ENCODE peak calls at places on chromosomes 12 and 14, in five cellular contexts. One of them, this sample, is unnamed.

GRCh38 chr12:109833307-109834189 is at the start of gene TRPV4:
- DNase-seq in epithelial cell of esophagus: peak
- DNase-seq in heart right ventricle: no peak
- DNase-seq in mucosa of descending colon: no peak
- DNase-seq in GM23338: peak
- DNase-seq in this sample: no peak

GRCh38 chr12:128695697-128696096 is 128.1 kb downstream of the SLC15A4 start:
- DNase-seq in GM23338: no peak
- DNase-seq in mucosa of descending colon: no peak
- DNase-seq in heart right ventricle: no peak
- DNase-seq in epithelial cell of esophagus: no peak
- DNase-seq in this sample: no peak

GRCh38 chr12:31645944-31646343 is 13.5 kb upstream of the ETFBKMT start:
- DNase-seq in GM23338: no peak
- DNase-seq in heart right ventricle: no peak
- DNase-seq in mucosa of descending colon: no peak
- DNase-seq in epithelial cell of esophagus: no peak
- DNase-seq in this sample: no peak

GRCh38 chr12:50925342-50925651 is 27.0 kb upstream of the HIGD1C start:
- DNase-seq in GM23338: peak
- DNase-seq in epithelial cell of esophagus: no peak
- DNase-seq in mucosa of descending colon: no peak
- DNase-seq in heart right ventricle: no peak
- DNase-seq in this sample: peak

GRCh38 chr14:24070285-24071143 is 848 bp upstream of the CPNE6 start:
- DNase-seq in heart right ventricle: no peak
- DNase-seq in GM23338: no peak
- DNase-seq in mucosa of descending colon: no peak
- DNase-seq in epithelial cell of esophagus: no peak
- DNase-seq in this sample: no peak

GRCh38 chr12:127655691-127656090 is 611.3 kb upstream of the TMEM132C start:
- DNase-seq in heart right ventricle: no peak
- DNase-seq in GM23338: no peak
- DNase-seq in epithelial cell of esophagus: no peak
- DNase-seq in mucosa of descending colon: no peak
- DNase-seq in this sample: no peak

GRCh38 chr12:7667025-7667575 is 1.4 kb upstream of the APOBEC1 start:
- DNase-seq in mucosa of descending colon: no peak
- DNase-seq in GM23338: peak
- DNase-seq in heart right ventricle: no peak
- DNase-seq in epithelial cell of esophagus: no peak
- DNase-seq in this sample: no peak

GRCh38 chr12:66508025-66508424 is 170.9 kb downstream of the GRIP1 start:
- DNase-seq in heart right ventricle: no peak
- DNase-seq in epithelial cell of esophagus: peak
- DNase-seq in GM23338: no peak
- DNase-seq in mucosa of descending colon: no peak
- DNase-seq in this sample: no peak

GRCh38 chr14:105087963-105088811 is 23.0 kb upstream of the GPR132 start:
- DNase-seq in heart right ventricle: peak
- DNase-seq in GM23338: peak
- DNase-seq in mucosa of descending colon: peak
- DNase-seq in epithelial cell of esophagus: peak
- DNase-seq in this sample: peak

GRCh38 chr14:73462815-73463214 is 4.5 kb upstream of the NUMB start:
- DNase-seq in GM23338: no peak
- DNase-seq in heart right ventricle: peak
- DNase-seq in mucosa of descending colon: no peak
- DNase-seq in epithelial cell of esophagus: no peak
- DNase-seq in this sample: no peak

GRCh38 chr12:4037747-4038312 is 164.6 kb upstream of the PARP11 start:
- DNase-seq in epithelial cell of esophagus: peak
- DNase-seq in GM23338: peak
- DNase-seq in mucosa of descending colon: no peak
- DNase-seq in heart right ventricle: peak
- DNase-seq in this sample: no peak

GRCh38 chr14:96103560-96104460 is 64.6 kb downstream of the C14orf132 start:
- DNase-seq in heart right ventricle: no peak
- DNase-seq in GM23338: no peak
- DNase-seq in mucosa of descending colon: no peak
- DNase-seq in epithelial cell of esophagus: no peak
- DNase-seq in this sample: peak

GRCh38 chr12:87704374-87704773 is 324.8 kb downstream of the C12orf50 start:
- DNase-seq in mucosa of descending colon: no peak
- DNase-seq in heart right ventricle: no peak
- DNase-seq in GM23338: no peak
- DNase-seq in epithelial cell of esophagus: peak
- DNase-seq in this sample: no peak

GRCh38 chr12:116916714-116917114 is 6.0 kb downstream of the FBXW8 start:
- DNase-seq in epithelial cell of esophagus: peak
- DNase-seq in mucosa of descending colon: no peak
- DNase-seq in GM23338: peak
- DNase-seq in heart right ventricle: peak
- DNase-seq in this sample: no peak

GRCh38 chr12:116295327-116296263 is 18.1 kb upstream of the MED13L start:
- DNase-seq in heart right ventricle: no peak
- DNase-seq in mucosa of descending colon: no peak
- DNase-seq in GM23338: no peak
- DNase-seq in epithelial cell of esophagus: no peak
- DNase-seq in this sample: no peak

GRCh38 chr14:36129181-36129580 is 47.3 kb downstream of the PTCSC3 start:
- DNase-seq in GM23338: peak
- DNase-seq in heart right ventricle: no peak
- DNase-seq in epithelial cell of esophagus: peak
- DNase-seq in mucosa of descending colon: no peak
- DNase-seq in this sample: no peak

GRCh38 chr14:87698496-87698895 is 294.5 kb downstream of the GALC start:
- DNase-seq in GM23338: no peak
- DNase-seq in epithelial cell of esophagus: peak
- DNase-seq in heart right ventricle: no peak
- DNase-seq in mucosa of descending colon: no peak
- DNase-seq in this sample: no peak

GRCh38 chr12:48183876-48184548 is 568 bp downstream of the CCDC184 start:
- DNase-seq in heart right ventricle: no peak
- DNase-seq in mucosa of descending colon: no peak
- DNase-seq in GM23338: peak
- DNase-seq in epithelial cell of esophagus: no peak
- DNase-seq in this sample: no peak

GRCh38 chr14:60652674-60653387 is 3.6 kb upstream of the SIX1 start:
- DNase-seq in epithelial cell of esophagus: no peak
- DNase-seq in heart right ventricle: no peak
- DNase-seq in mucosa of descending colon: no peak
- DNase-seq in GM23338: peak
- DNase-seq in this sample: peak

GRCh38 chr12:75444444-75445136 is 36.0 kb upstream of the GLIPR1 start:
- DNase-seq in heart right ventricle: no peak
- DNase-seq in GM23338: no peak
- DNase-seq in mucosa of descending colon: no peak
- DNase-seq in epithelial cell of esophagus: peak
- DNase-seq in this sample: no peak

GRCh38 chr14:104370256-104370870 is 209.2 kb upstream of the C14orf180 start:
- DNase-seq in heart right ventricle: peak
- DNase-seq in epithelial cell of esophagus: no peak
- DNase-seq in GM23338: peak
- DNase-seq in mucosa of descending colon: peak
- DNase-seq in this sample: peak

GRCh38 chr12:27732281-27732680 is 21.6 kb downstream of the MRPS35 start:
- DNase-seq in epithelial cell of esophagus: peak
- DNase-seq in mucosa of descending colon: no peak
- DNase-seq in heart right ventricle: no peak
- DNase-seq in GM23338: peak
- DNase-seq in this sample: no peak

GRCh38 chr12:112424126-112424525 is 5.4 kb downstream of the PTPN11 start:
- DNase-seq in GM23338: no peak
- DNase-seq in mucosa of descending colon: no peak
- DNase-seq in epithelial cell of esophagus: no peak
- DNase-seq in heart right ventricle: no peak
- DNase-seq in this sample: no peak

GRCh38 chr12:115305867-115306266 is 621.9 kb upstream of the TBX3 start:
- DNase-seq in epithelial cell of esophagus: no peak
- DNase-seq in GM23338: no peak
- DNase-seq in mucosa of descending colon: no peak
- DNase-seq in heart right ventricle: no peak
- DNase-seq in this sample: no peak

GRCh38 chr14:68841030-68841809 is 48.4 kb upstream of the ZFP36L1 start:
- DNase-seq in GM23338: no peak
- DNase-seq in epithelial cell of esophagus: no peak
- DNase-seq in mucosa of descending colon: no peak
- DNase-seq in heart right ventricle: no peak
- DNase-seq in this sample: no peak

GRCh38 chr14:22112004-22112403 is 438.4 kb upstream of the OR4E1 start:
- DNase-seq in GM23338: peak
- DNase-seq in mucosa of descending colon: no peak
- DNase-seq in heart right ventricle: no peak
- DNase-seq in epithelial cell of esophagus: peak
- DNase-seq in this sample: no peak

GRCh38 chr14:49620182-49621113 is at the start of the genes MGAT2 and RPL36AL:
- DNase-seq in epithelial cell of esophagus: peak
- DNase-seq in GM23338: peak
- DNase-seq in mucosa of descending colon: peak
- DNase-seq in heart right ventricle: peak
- DNase-seq in this sample: peak
- TF ChIP-seq CTCF in epithelial cell of esophagus: peak
- TF ChIP-seq CTCF in GM23338: peak
- TF ChIP-seq CTCF in mucosa of descending colon: peak
- TF ChIP-seq CTCF in heart right ventricle: no peak
- TF ChIP-seq CTCF in this sample: peak

GRCh38 chr12:12915654-12916053 is 24.3 kb downstream of the GPRC5A start:
- DNase-seq in heart right ventricle: no peak
- DNase-seq in epithelial cell of esophagus: no peak
- DNase-seq in GM23338: peak
- DNase-seq in mucosa of descending colon: no peak
- DNase-seq in this sample: no peak
- TF ChIP-seq CTCF in heart right ventricle: no peak
- TF ChIP-seq CTCF in epithelial cell of esophagus: no peak
- TF ChIP-seq CTCF in GM23338: peak
- TF ChIP-seq CTCF in mucosa of descending colon: no peak
- TF ChIP-seq CTCF in this sample: no peak

GRCh38 chr12:38919191-38919590 is 13.8 kb upstream of the CPNE8 start:
- DNase-seq in epithelial cell of esophagus: peak
- DNase-seq in GM23338: no peak
- DNase-seq in heart right ventricle: no peak
- DNase-seq in mucosa of descending colon: no peak
- DNase-seq in this sample: no peak

GRCh38 chr12:38926501-38926900 is 21.1 kb upstream of the CPNE8 start:
- DNase-seq in epithelial cell of esophagus: no peak
- DNase-seq in heart right ventricle: no peak
- DNase-seq in mucosa of descending colon: no peak
- DNase-seq in GM23338: no peak
- DNase-seq in this sample: no peak

GRCh38 chr12:38915783-38916182 is 10.4 kb upstream of the CPNE8 start:
- DNase-seq in heart right ventricle: no peak
- DNase-seq in GM23338: no peak
- DNase-seq in mucosa of descending colon: no peak
- DNase-seq in epithelial cell of esophagus: no peak
- DNase-seq in this sample: no peak

DNA sequence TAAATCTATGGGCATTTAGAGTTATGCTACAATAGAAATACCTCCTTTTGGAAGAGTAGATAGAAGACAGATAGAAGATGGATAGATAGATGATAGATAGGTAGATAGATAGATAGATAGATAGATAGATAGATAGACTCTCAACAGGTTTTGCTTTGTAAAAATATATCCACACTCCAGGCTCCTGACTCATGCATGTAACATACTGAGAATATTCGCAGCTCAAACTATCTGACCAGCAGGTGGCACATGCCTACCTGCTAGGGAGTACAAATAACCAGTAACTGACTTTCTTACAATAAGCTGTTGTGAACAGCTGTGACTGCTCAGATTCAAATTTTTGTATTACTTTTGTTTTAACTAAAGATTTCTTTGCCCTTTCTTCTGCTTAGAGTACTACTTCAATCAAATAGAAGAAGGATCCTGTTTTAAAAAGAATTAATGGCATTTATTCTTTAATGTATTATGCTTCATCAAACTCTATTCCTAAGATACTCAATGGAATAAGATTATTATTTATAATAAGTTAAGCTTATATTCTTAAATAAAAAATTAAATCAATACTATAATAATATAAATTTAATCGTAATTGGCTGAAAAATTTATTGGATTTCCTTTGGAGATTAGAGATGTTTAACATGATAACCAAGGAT is 15.8 kb upstream of the CPNE8 start:
- DNase-seq in GM23338: peak
- DNase-seq in epithelial cell of esophagus: peak
- DNase-seq in mucosa of descending colon: no peak
- DNase-seq in heart right ventricle: peak
- DNase-seq in this sample: no peak
- TF ChIP-seq CTCF in GM23338: peak
- TF ChIP-seq CTCF in epithelial cell of esophagus: peak
- TF ChIP-seq CTCF in mucosa of descending colon: no peak
- TF ChIP-seq CTCF in heart right ventricle: peak
- TF ChIP-seq CTCF in this sample: peak

GRCh38 chr12:106764738-106765137 is 9.7 kb upstream of the RIC8B start:
- DNase-seq in epithelial cell of esophagus: peak
- DNase-seq in GM23338: no peak
- DNase-seq in mucosa of descending colon: no peak
- DNase-seq in heart right ventricle: no peak
- DNase-seq in this sample: no peak
- TF ChIP-seq CTCF in epithelial cell of esophagus: no peak
- TF ChIP-seq CTCF in GM23338: peak
- TF ChIP-seq CTCF in mucosa of descending colon: no peak
- TF ChIP-seq CTCF in heart right ventricle: peak
- TF ChIP-seq CTCF in this sample: peak

DNA sequence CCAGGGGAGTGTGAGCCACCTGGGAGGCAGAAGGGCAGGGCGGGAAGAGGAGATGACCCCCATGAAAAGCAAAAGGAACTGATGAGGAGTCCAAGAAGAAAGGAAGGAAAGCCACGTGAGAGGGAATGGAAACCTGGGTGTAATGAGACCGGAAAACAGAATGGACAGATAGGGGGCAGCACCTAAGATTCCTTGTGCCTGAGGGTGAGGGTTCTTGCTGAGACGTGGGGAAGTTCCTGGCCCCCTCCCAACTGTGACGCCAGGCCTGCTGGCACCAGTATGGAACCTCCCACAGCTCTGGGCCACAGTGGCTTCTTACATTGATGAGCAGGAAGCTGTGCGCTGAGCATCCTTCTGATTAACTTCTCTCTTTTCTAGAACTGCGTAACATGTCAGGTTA is 30.8 kb downstream of the TTC7B start:
- DNase-seq in GM23338: peak
- DNase-seq in heart right ventricle: no peak
- DNase-seq in epithelial cell of esophagus: no peak
- DNase-seq in mucosa of descending colon: no peak
- DNase-seq in this sample: peak
- TF ChIP-seq CTCF in GM23338: peak
- TF ChIP-seq CTCF in heart right ventricle: peak
- TF ChIP-seq CTCF in epithelial cell of esophagus: no peak
- TF ChIP-seq CTCF in mucosa of descending colon: no peak
- TF ChIP-seq CTCF in this sample: peak

GRCh38 chr12:99732121-99732520 is 84.6 kb downstream of the GARIN6 start:
- DNase-seq in heart right ventricle: no peak
- DNase-seq in mucosa of descending colon: no peak
- DNase-seq in epithelial cell of esophagus: no peak
- DNase-seq in GM23338: no peak
- DNase-seq in this sample: no peak
- TF ChIP-seq CTCF in heart right ventricle: no peak
- TF ChIP-seq CTCF in mucosa of descending colon: no peak
- TF ChIP-seq CTCF in epithelial cell of esophagus: no peak
- TF ChIP-seq CTCF in GM23338: no peak
- TF ChIP-seq CTCF in this sample: no peak

This sample was measured in kidney.